ENCODE peak calls at places on chromosomes 1 and 21, in five cellular contexts. P is B cell; U is activated T-helper 1 cell treated with anti-CD3 and anti-CD28 coated beads, Interleukin-12 subunit alpha, Interleukin-12 subunit beta, Interleukin-2, Interleukin-4 antibody, amounts not matched to agents 30 ng/mL and 10 ng/mL and 1 ng/mL, durations not matched to agents 14 hours and 24 hours and 36 hours; N is fibroblast of mammary gland; B is GM04504. K is an unnamed sample.

GRCh38 chr1:41735587-41736290 is 183.0 kb downstream of the HIVEP3 start:
- DNase-seq in P (no peak), U (no peak), N (no peak), B (no peak), K (no peak)

GRCh38 chr1:9859252-9860014 is 35.7 kb upstream of the CLSTN1 start:
- DNase-seq in P (no peak), U (no peak), N (no peak), B (no peak), K (no peak)

GRCh38 chr1:197392541-197392940 is 124.5 kb downstream of the CRB1 start:
- DNase-seq in P (no peak), U (no peak), N (no peak), B (no peak), K (peak)

GRCh38 chr1:7646981-7647901 is 123.9 kb upstream of the VAMP3 start:
- DNase-seq in P (peak), U (peak), N (peak), B (no peak), K (no peak)

GRCh38 chr1:203342192-203342940 is 8.6 kb downstream of the FMOD start:
- DNase-seq in P (peak), U (peak), N (peak), B (no peak), K (no peak)

GRCh38 chr1:228770779-228771223 is 35.5 kb downstream of the RHOU start:
- DNase-seq in P (no peak), U (no peak), N (no peak), B (no peak), K (no peak)

GRCh38 chr1:155989242-155989991 is 11.1 kb upstream of the ARHGEF2 start:
- DNase-seq in P (peak), U (peak), N (peak), B (no peak), K (no peak)

GRCh38 chr1:205421728-205422127 is at the start of gene LEMD1:
- DNase-seq in P (no peak), U (no peak), N (no peak), B (no peak), K (no peak)

GRCh38 chr1:107993920-107994319 is 28.9 kb upstream of the VAV3 start:
- DNase-seq in P (no peak), U (no peak), N (peak), B (no peak), K (no peak)

GRCh38 chr1:228276361-228276831 is 68.6 kb downstream of the OBSCN start:
- DNase-seq in P (peak), U (no peak), N (no peak), B (no peak), K (no peak)

GRCh38 chr1:10958614-10959013 is 53.8 kb upstream of the TARDBP start:
- DNase-seq in P (no peak), U (no peak), N (no peak), B (no peak), K (no peak)

GRCh38 chr1:56508523-56508983 is 70.8 kb downstream of the PLPP3 start:
- DNase-seq in P (no peak), U (no peak), N (peak), B (no peak), K (peak)

GRCh38 chr1:180259431-180260338 is 29.6 kb downstream of the LHX4 start:
- DNase-seq in P (no peak), U (no peak), N (no peak), B (no peak), K (no peak)

GRCh38 chr1:66354311-66354922 is 179.5 kb upstream of the SGIP1 start:
- DNase-seq in P (no peak), U (no peak), N (no peak), B (no peak), K (no peak)

GRCh38 chr1:162081316-162081715 is 11.8 kb downstream of the NOS1AP start:
- DNase-seq in P (no peak), U (no peak), N (peak), B (no peak), K (no peak)

GRCh38 chr1:56068908-56069307 is 510.5 kb downstream of the PLPP3 start:
- DNase-seq in P (no peak), U (no peak), N (peak), B (no peak), K (no peak)

GRCh38 chr1:1578371-1578940 is 3.8 kb upstream of the SSU72 start:
- DNase-seq in P (no peak), U (no peak), N (no peak), B (no peak), K (no peak)

GRCh38 chr1:150619576-150620509 is 9.6 kb downstream of the ENSA start:
- DNase-seq in P (no peak), U (no peak), N (peak), B (no peak), K (peak)

GRCh38 chr1:74596770-74597169 is 76.8 kb downstream of the ERICH3 start:
- DNase-seq in P (no peak), U (no peak), N (no peak), B (no peak), K (no peak)

GRCh38 chr21:42621166-42621827 is 32.1 kb upstream of the PDE9A start:
- DNase-seq in P (no peak), U (no peak), N (peak), B (no peak), K (no peak)

GRCh38 chr1:164673584-164674214 is 114.7 kb downstream of the PBX1 start:
- DNase-seq in P (no peak), U (no peak), N (no peak), B (no peak), K (no peak)

GRCh38 chr1:110337704-110338199 is 1.4 kb upstream of the RBM15 start:
- DNase-seq in P (peak), U (peak), N (no peak), B (no peak), K (no peak)

GRCh38 chr1:48677306-48678287 is 99.1 kb downstream of the BEND5 start:
- DNase-seq in P (peak), U (no peak), N (peak), B (peak), K (no peak)

GRCh38 chr1:110260194-110260593 is 50.1 kb downstream of the KCNC4 start:
- DNase-seq in P (no peak), U (no peak), N (no peak), B (no peak), K (no peak)

GRCh38 chr1:228079013-228079412 is 3.5 kb upstream of the ARF1 start:
- DNase-seq in P (no peak), U (no peak), N (no peak), B (no peak), K (no peak)